ENCODE peak calls at places on chromosomes 5 and 9, in ten cellular contexts. R is adipocyte, F is astrocyte, B is Peyer's patch, D is AG09309, N is IMR-90, Q is NT2/D1, L is A549, J is mammary epithelial cell, O is left lung. C is an unnamed sample.

GRCh38 chr5:1337490-1338195 is 7.3 kb downstream of the CLPTM1L start:
- DNase-seq in R (no peak), F (no peak), B (no peak), D (no peak), N (no peak), Q (no peak), L (no peak), J (no peak), O (peak; percentile 60), C (no peak)

GRCh38 chr5:159552751-159553150 is 222.5 kb upstream of the IL12B start:
- DNase-seq in R (peak; percentile 63), F (peak; percentile 75), B (no peak), D (peak; percentile 35), N (peak; percentile 45), Q (no peak), L (no peak), J (peak; percentile 30), O (no peak), C (peak; percentile 56)

GRCh38 chr5:36491860-36492259 is 114.5 kb upstream of the SLC1A3 start:
- DNase-seq in R (no peak), F (no peak), B (no peak), D (no peak), N (no peak), Q (no peak), L (no peak), J (no peak), O (no peak), C (no peak)

GRCh38 chr5:79617539-79617938 is 5.3 kb downstream of the TENT2 start:
- DNase-seq in R (no peak), F (no peak), B (no peak), D (no peak), N (no peak), Q (no peak), L (no peak), J (no peak), O (no peak), C (no peak)

GRCh38 chr9:117919594-117919993 is 215.4 kb downstream of the TLR4 start:
- DNase-seq in R (no peak), F (no peak), B (no peak), D (no peak), N (no peak), Q (no peak), L (no peak), J (no peak), O (no peak), C (no peak)

GRCh38 chr9:77802512-77803293 is 154.6 kb upstream of the GNA14 start:
- DNase-seq in R (no peak), F (no peak), B (no peak), D (no peak), N (no peak), Q (no peak), L (no peak), J (no peak), O (no peak), C (no peak)

GRCh38 chr9:112111461-112111860 is 63.6 kb downstream of the SUSD1 start:
- DNase-seq in R (no peak), F (no peak), B (no peak), D (no peak), N (no peak), Q (no peak), L (no peak), J (no peak), O (no peak), C (no peak)

GRCh38 chr5:180600554-180601041 is 9.3 kb upstream of the SCGB3A1 start:
- DNase-seq in R (no peak), F (no peak), B (no peak), D (no peak), N (no peak), Q (no peak), L (no peak), J (no peak), O (peak; percentile 70), C (no peak)

GRCh38 chr5:36242534-36243144 is 914 bp upstream of the NADK2 start:
- DNase-seq in R (no peak), F (no peak), B (no peak), D (no peak), N (no peak), Q (no peak), L (no peak), J (no peak), O (peak; percentile 47), C (no peak)

GRCh38 chr9:126676685-126677143 is 63.0 kb downstream of the LMX1B start:
- DNase-seq in R (peak; percentile 24), F (no peak), B (no peak), D (no peak), N (no peak), Q (peak; percentile 91), L (no peak), J (peak; percentile 46), O (no peak), C (peak; percentile 49)

GRCh38 chr5:4511996-4512656 is 628.0 kb upstream of the ADAMTS16 start:
- DNase-seq in R (no peak), F (peak; percentile 10), B (no peak), D (no peak), N (no peak), Q (no peak), L (peak; percentile 12), J (peak; percentile 65), O (peak; percentile 87), C (peak; percentile 68)

GRCh38 chr5:151144275-151144674 is 13.3 kb downstream of the ANXA6 start:
- DNase-seq in R (no peak), F (no peak), B (no peak), D (no peak), N (no peak), Q (no peak), L (no peak), J (no peak), O (no peak), C (no peak)

GRCh38 chr5:173826179-173826920 is 61.8 kb upstream of the CPEB4 start:
- DNase-seq in R (no peak), F (no peak), B (no peak), D (no peak), N (no peak), Q (no peak), L (no peak), J (no peak), O (no peak), C (no peak)

GRCh38 chr9:11356101-11356500 is 743.3 kb upstream of the PTPRD start:
- DNase-seq in R (no peak), F (no peak), B (no peak), D (no peak), N (no peak), Q (no peak), L (no peak), J (no peak), O (no peak), C (peak; percentile 39)

GRCh38 chr5:270340-270739 is 1.1 kb upstream of the PDCD6 start:
- DNase-seq in R (no peak), F (no peak), B (no peak), D (no peak), N (no peak), Q (no peak), L (no peak), J (no peak), O (peak; percentile 82), C (no peak)

GRCh38 chr5:74536658-74537057 is 103.9 kb downstream of the ENC1 start:
- DNase-seq in R (no peak), F (no peak), B (no peak), D (no peak), N (no peak), Q (no peak), L (no peak), J (no peak), O (no peak), C (no peak)

GRCh38 chr5:76082790-76083554 is at the start of gene SV2C:
- DNase-seq in R (peak; percentile 39), F (peak; percentile 16), B (no peak), D (no peak), N (no peak), Q (no peak), L (no peak), J (peak; percentile 21), O (peak; percentile 67), C (peak; percentile 29)
- H3K4me3 ChIP-seq in R (peak within 1 kb of the TSS; percentile 37), F (no peak within 1 kb of the TSS), B (peak within 1 kb of the TSS; percentile 9), D (peak within 1 kb of the TSS; percentile 24), N (no peak within 1 kb of the TSS), Q (peak within 1 kb of the TSS; percentile 44), L (peak within 1 kb of the TSS; percentile 34), J (no peak within 1 kb of the TSS), O (peak within 1 kb of the TSS; percentile 1), C (no peak within 1 kb of the TSS)

DNA sequence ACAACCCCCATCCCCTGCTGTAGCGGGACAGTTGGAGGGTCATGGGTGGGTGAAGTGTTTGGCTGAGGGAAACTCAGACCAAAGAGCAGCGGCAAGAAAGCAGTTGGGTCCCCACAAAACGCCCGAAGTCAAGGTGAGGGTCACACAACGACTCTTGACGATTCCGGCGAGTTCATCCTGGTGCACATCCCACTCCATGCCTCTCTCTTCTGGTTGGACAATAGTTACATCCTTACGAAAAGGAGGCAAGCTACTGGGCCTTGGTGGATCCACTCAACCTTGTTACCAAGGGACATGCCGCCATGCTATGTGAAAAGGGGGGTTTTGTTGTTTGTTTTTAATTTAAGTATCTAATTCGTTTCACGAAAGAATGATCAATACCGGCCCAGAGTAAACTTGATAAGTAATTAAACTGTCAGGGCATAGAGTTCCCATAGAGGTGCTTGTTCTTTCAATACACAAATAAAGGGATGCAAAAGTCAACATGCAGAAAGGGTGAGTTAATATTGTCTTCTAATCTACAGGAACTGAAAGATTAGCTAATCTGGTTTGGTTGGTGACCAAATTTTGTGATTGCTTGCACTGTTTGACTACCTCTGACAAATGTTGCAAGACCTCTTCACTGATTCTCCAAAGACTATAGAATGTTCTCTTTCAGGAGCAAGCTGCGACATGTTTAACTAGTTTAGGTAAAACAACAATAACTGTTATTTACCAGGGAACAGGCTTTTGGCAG is 732 bp upstream of the SMIM15 start:
- DNase-seq in R (peak; percentile 50), F (peak; percentile 30), B (no peak), D (no peak), N (peak; percentile 36), Q (no peak), L (peak; percentile 54), J (peak; percentile 57), O (no peak), C (peak; percentile 81)
- H3K4me3 ChIP-seq in R (peak overlapping the region; percentile 91), F (peak overlapping the region; percentile 97), B (peak overlapping the region; percentile 72), D (peak overlapping the region; percentile 77), N (peak overlapping the region; percentile 94), Q (peak overlapping the region; percentile 90), L (peak overlapping the region; percentile 78), J (peak overlapping the region; percentile 95), O (peak overlapping the region; percentile 74), C (peak overlapping the region; percentile 92)

DNA sequence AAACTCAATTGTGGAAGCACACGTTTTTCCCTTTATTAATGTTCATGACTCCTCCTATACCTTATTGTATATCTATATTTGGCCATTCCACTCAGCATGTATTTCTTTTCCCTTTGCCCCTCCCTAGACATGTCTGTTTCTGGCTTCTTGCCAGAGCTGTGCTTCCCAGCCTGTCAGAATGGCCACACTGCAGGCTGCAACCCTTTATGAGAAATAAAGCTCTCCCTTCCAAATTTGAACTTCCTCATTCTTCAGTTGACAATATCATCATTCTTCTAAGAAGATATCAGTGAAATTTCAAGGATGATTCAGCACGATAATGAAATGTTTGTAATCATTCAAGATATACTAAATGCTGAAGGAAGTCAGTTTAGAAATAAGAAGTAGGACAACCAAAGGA is 107.6 kb upstream of the PRSS3 start:
- DNase-seq in R (no peak), F (no peak), B (no peak), D (no peak), N (peak; percentile 7), Q (no peak), L (no peak), J (no peak), O (no peak), C (peak; percentile 54)
- H3K4me3 ChIP-seq in R (no peak overlapping the region), F (no peak overlapping the region), B (no peak overlapping the region), D (no peak overlapping the region), N (no peak overlapping the region), Q (no peak overlapping the region), L (no peak overlapping the region), J (no peak overlapping the region), O (no peak overlapping the region), C (no peak overlapping the region)

GRCh38 chr9:93186151-93186715 is 2.3 kb downstream of the WNK2 start:
- DNase-seq in R (no peak), F (no peak), B (no peak), D (no peak), N (no peak), Q (no peak), L (no peak), J (no peak), O (peak; percentile 74), C (no peak)
- H3K4me3 ChIP-seq in R (no peak overlapping the region), F (no peak overlapping the region), B (peak overlapping the region; percentile 83), D (no peak overlapping the region), N (no peak overlapping the region), Q (no peak overlapping the region), L (no peak overlapping the region), J (no peak overlapping the region), O (no peak overlapping the region), C (no peak overlapping the region)

C was measured in epithelial cell of esophagus.